ENCODE peak calls at places on chromosomes 13 and 19, in seven cellular contexts. I, L, A, V, T, P and N are unnamed samples.

GRCh38 chr13:75633285-75633684 is 2.8 kb upstream of the LMO7 start:
- DNase-seq in A (no peak), V (no peak), P (no peak), T (peak), L (no peak), I (no peak), N (no peak)

GRCh38 chr13:28819748-28820098 is 416 bp upstream of the MTUS2 start:
- DNase-seq in T (peak), I (no peak), P (peak), A (peak), L (no peak), V (no peak), N (no peak)

GRCh38 chr13:60612593-60612992 is 215.6 kb downstream of the TDRD3 start:
- DNase-seq in A (no peak), I (no peak), V (no peak), P (no peak), L (no peak), T (no peak), N (no peak)

GRCh38 chr13:108528303-108528702 is 101.1 kb upstream of the MYO16 start:
- DNase-seq in L (no peak), A (no peak), P (no peak), I (no peak), V (no peak), T (no peak), N (no peak)

GRCh38 chr13:20126460-20127262 is 34.2 kb downstream of the GJA3 start:
- DNase-seq in A (no peak), P (no peak), V (no peak), L (no peak), I (no peak), T (no peak), N (no peak)

GRCh38 chr13:110126391-110126961 is 180.5 kb downstream of the COL4A1 start:
- DNase-seq in V (no peak), P (no peak), T (no peak), L (no peak), I (no peak), A (no peak), N (no peak)

GRCh38 chr13:88895261-88895941 is 1224.2 kb downstream of the SLITRK5 start:
- DNase-seq in A (no peak), I (no peak), T (no peak), V (no peak), L (no peak), P (no peak), N (no peak)

GRCh38 chr13:102856603-102857002 is 10.8 kb downstream of the ERCC5 start:
- DNase-seq in A (no peak), L (no peak), P (no peak), T (no peak), I (no peak), V (no peak), N (no peak)

GRCh38 chr13:37014609-37015008 is 14.0 kb downstream of the EXOSC8 start:
- DNase-seq in L (no peak), A (no peak), I (no peak), V (no peak), T (no peak), P (no peak), N (no peak)

GRCh38 chr19:4140237-4140711 is 13.2 kb upstream of the CREB3L3 start:
- DNase-seq in P (peak), I (peak), T (peak), A (peak), V (no peak), L (peak), N (no peak)

GRCh38 chr19:2923510-2923909 is 21.3 kb downstream of the ZNF77 start:
- DNase-seq in L (no peak), P (no peak), T (peak), I (no peak), A (no peak), V (no peak), N (no peak)

GRCh38 chr19:3366761-3367571 is 583 bp downstream of the NFIC start:
- DNase-seq in L (no peak), I (no peak), V (no peak), P (peak), A (peak), T (no peak), N (no peak)

GRCh38 chr19:58020985-58021384 is 12.8 kb upstream of the ZSCAN1 start:
- DNase-seq in I (no peak), P (no peak), L (no peak), T (no peak), A (no peak), V (no peak), N (no peak)

GRCh38 chr19:3510727-3511126 is 4.6 kb downstream of the FZR1 start:
- DNase-seq in A (no peak), L (no peak), T (no peak), P (no peak), V (no peak), I (no peak), N (no peak)

GRCh38 chr19:5648464-5648863 is 25.6 kb downstream of the SAFB start:
- DNase-seq in P (no peak), I (no peak), V (no peak), T (no peak), L (no peak), A (no peak), N (no peak)

GRCh38 chr13:59413121-59413520 is 750.6 kb downstream of the DIAPH3 start:
- DNase-seq in T (no peak), A (no peak), V (peak), L (no peak), I (no peak), P (no peak), N (no peak)

GRCh38 chr19:44988896-44989563 is 12.2 kb upstream of the RELB start:
- DNase-seq in I (no peak), A (peak), V (no peak), T (peak), P (peak), L (peak), N (no peak)
- TF ChIP-seq SIN3A in I (no peak), A (no peak), V (no peak), T (no peak), P (no peak), L (no peak), N (no peak)

DNA sequence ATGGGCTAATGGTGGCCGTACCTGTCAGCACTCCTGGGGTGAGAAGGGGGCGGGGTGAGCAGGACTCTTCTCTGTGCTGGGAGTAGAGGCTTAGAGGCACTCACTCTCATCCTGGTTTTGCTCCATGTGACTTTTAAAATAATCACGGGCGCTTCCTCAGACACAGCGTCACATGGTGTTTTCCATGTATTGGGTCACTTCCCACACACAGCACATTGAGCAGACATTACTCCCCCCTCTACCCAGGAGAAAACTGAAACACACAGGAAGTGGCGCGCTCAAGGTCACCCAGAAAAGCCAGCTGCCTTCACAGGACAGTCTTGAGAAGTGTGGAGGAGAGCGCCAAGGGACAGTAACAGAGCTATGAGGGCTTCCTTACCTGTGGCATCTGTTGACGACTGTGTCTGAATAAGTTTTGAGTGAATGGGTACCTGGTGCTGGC is 23.2 kb downstream of the SPATA13 start:
- DNase-seq in T (peak), I (no peak), A (no peak), P (no peak), V (no peak), L (no peak), N (no peak)
- H3K27ac ChIP-seq in T (peak), I (no peak), A (no peak), P (no peak), V (no peak), L (no peak), N (no peak)

GRCh38 chr13:35475960-35476943 is at the start of gene MAB21L1:
- DNase-seq in A (peak), L (no peak), P (no peak), I (no peak), T (no peak), V (no peak), N (no peak)
- TF ChIP-seq SIN3A in A (peak), L (no peak), P (no peak), I (no peak), T (no peak), V (no peak), N (no peak)

GRCh38 chr19:51294211-51294976 is 17.1 kb upstream of the IGLON5 start:
- DNase-seq in V (no peak), P (no peak), T (no peak), L (no peak), A (no peak), I (no peak), N (no peak)
- H3K27ac ChIP-seq in V (no peak), P (no peak), T (no peak), L (no peak), A (no peak), I (no peak), N (no peak)

DNA sequence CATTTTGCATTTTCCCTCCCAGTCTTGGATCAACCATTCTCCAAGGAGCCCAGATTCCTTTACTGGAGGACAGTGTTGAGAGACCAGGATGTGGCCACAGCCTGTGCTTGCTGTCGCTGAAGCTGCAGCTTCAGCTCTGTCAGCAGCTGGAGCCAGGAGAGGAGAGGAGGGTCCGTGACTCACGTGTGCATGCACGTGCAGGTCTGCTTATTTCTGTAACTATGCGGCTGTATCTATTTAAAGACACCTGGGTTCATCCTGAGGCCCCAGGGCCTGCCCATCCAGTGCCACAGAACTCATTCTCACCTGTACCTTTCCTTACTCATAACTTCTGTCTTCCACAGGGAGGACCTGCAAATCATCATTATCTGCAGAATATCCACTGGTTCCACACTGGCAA is 8.2 kb upstream of the LAMP1 start:
- DNase-seq in T (no peak), A (no peak), P (no peak), I (no peak), V (no peak), L (no peak), N (no peak)
- TF ChIP-seq SIN3A in T (no peak), A (no peak), P (no peak), I (no peak), V (no peak), L (no peak), N (no peak)

GRCh38 chr13:44017756-44018309 is 138.1 kb downstream of the LACC1 start:
- DNase-seq in I (no peak), T (no peak), V (no peak), L (no peak), A (no peak), P (no peak), N (no peak)
- H3K27ac ChIP-seq in I (no peak), T (no peak), V (no peak), L (no peak), A (no peak), P (no peak), N (no peak)

GRCh38 chr13:31200636-31200970 is 828 bp downstream of the B3GLCT start:
- DNase-seq in A (no peak), I (no peak), L (no peak), P (no peak), T (peak), V (no peak), N (no peak)
- TF ChIP-seq SIN3A in A (no peak), I (no peak), L (no peak), P (no peak), T (no peak), V (no peak), N (no peak)

GRCh38 chr19:10230904-10231623 is at the start of gene S1PR2:
- DNase-seq in T (peak), V (no peak), L (peak), P (peak), I (no peak), A (peak), N (no peak)

GRCh38 chr19:10228925-10229324 is 2.2 kb downstream of the S1PR2 start:
- DNase-seq in T (peak), V (no peak), A (peak), P (peak), L (no peak), I (no peak), N (no peak)

GRCh38 chr19:10233946-10234345 is 2.8 kb upstream of the S1PR2 start:
- DNase-seq in T (no peak), I (no peak), P (no peak), V (no peak), L (no peak), A (no peak), N (no peak)

GRCh38 chr19:10230155-10230903 is 802 bp downstream of the S1PR2 start:
- DNase-seq in V (no peak), T (no peak), P (peak), I (no peak), A (peak), L (no peak), N (no peak)

DNA sequence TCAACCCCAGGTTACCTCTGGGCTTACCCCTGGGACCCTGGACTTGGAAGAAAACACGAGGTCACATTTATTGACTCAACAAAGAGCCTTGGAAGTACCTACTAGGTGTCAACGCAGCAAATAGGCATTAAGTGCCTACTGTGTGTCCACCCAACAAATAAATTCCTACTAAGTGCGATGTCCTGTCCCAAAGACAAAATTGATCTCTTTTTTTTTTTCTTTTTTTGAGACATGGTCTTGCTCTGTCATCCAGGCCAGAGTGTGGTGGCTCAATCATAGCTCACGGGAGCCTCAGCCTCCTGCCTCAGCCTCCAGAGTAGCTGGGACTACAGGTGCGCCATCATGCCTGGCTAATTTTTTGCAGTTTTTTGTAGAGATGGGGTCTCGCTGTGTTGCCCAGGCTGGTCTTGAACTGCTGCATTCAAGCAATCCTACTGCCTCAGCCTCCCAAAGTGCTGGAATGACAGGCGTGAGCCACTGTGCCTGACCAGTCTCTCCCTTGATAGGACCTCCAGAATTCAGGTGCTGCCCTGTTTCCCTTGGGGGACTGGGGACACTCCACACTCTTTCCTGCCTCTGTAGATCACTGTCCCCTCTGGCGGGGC is 595 bp upstream of the S1PR2 start:
- DNase-seq in T (no peak), L (no peak), P (no peak), I (no peak), V (no peak), A (no peak), N (no peak)
- H3K27ac ChIP-seq in T (no peak), L (peak), P (peak), I (no peak), V (peak), A (no peak), N (no peak)

DNA sequence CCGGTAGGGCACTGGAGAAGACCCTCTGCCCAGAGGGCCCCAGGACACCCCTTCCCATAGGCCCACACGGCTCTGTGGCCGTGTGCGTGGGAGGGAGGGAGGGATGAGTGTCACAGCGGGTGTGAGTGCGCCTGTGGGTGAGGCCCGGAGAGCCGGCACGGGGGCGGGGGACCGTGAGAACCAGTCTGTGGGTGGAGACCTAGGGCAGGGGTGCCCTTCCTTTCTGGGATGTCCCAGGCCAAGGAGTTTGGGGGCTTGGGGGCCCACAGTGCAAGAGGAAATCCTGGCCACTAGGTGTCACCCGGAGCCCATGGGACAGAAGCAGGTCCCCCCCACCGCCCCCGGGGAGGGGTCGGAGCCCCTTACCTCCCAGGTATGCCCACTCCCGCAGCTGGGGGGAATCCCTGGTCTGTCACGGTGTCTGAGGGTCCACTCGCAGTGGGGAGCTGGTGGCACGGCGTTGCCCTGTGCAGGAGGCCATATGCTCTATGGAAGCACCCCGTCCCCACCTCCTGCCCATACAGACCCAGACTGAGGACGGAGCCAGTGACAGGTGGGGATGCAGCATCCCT is 16.0 kb upstream of the SLC7A10 start:
- DNase-seq in I (no peak), L (no peak), A (peak), P (peak), T (no peak), V (no peak), N (no peak)
- TF ChIP-seq SIN3A in I (no peak), L (no peak), A (no peak), P (no peak), T (no peak), V (no peak), N (no peak)

GRCh38 chr19:51410950-51411748 is 6.3 kb downstream of the SIGLEC10 start:
- DNase-seq in V (no peak), I (no peak), T (no peak), L (no peak), A (no peak), P (no peak), N (no peak)

GRCh38 chr19:51402117-51402516 is 11.7 kb upstream of the C19orf84 start:
- DNase-seq in V (no peak), T (no peak), L (no peak), I (no peak), A (no peak), P (no peak), N (no peak)

GRCh38 chr19:51407631-51408131 is 9.8 kb downstream of the SIGLEC10 start:
- DNase-seq in I (no peak), T (peak), P (peak), A (no peak), V (no peak), L (peak), N (no peak)
- H3K27ac ChIP-seq in I (no peak), T (no peak), P (no peak), A (no peak), V (no peak), L (no peak), N (no peak)